ENCODE peak calls at places on chromosomes 3 and 15, in four cellular contexts. A is Peyer's patch, C is A549, H is upper lobe of left lung. J is an unnamed sample.

GRCh38 chr3:9217784-9218513 is 31.5 kb downstream of the SRGAP3 start:
- DNase-seq in A (no peak), C (no peak), H (no peak), J (no peak)

GRCh38 chr3:72724070-72724469 is 124.2 kb downstream of the SHQ1 start:
- DNase-seq in A (no peak), C (no peak), H (no peak), J (no peak)

GRCh38 chr3:193960485-193961172 is 175.3 kb upstream of the HES1 start:
- DNase-seq in A (peak), C (no peak), H (no peak), J (no peak)

GRCh38 chr3:22609139-22609538 is 594.0 kb upstream of the UBE2E2 start:
- DNase-seq in A (no peak), C (no peak), H (no peak), J (no peak)

GRCh38 chr3:5002174-5002870 is 23.1 kb downstream of the BHLHE40 start:
- DNase-seq in A (no peak), C (no peak), H (peak), J (peak)

GRCh38 chr15:40115670-40116093 is 7.0 kb upstream of the BMF start:
- DNase-seq in A (no peak), C (no peak), H (peak), J (peak)

GRCh38 chr3:82816086-82816485 is 1054.6 kb upstream of the GBE1 start:
- DNase-seq in A (no peak), C (no peak), H (no peak), J (no peak)

GRCh38 chr3:183260167-183260904 is 7.3 kb downstream of the B3GNT5 start:
- DNase-seq in A (no peak), C (no peak), H (no peak), J (no peak)

GRCh38 chr3:184338538-184338945 is 1.1 kb downstream of the FAM131A start:
- DNase-seq in A (no peak), C (no peak), H (no peak), J (no peak)

GRCh38 chr3:129794319-129795201 is 99.0 kb downstream of the TMCC1 start:
- DNase-seq in A (peak), C (peak), H (peak), J (no peak)

GRCh38 chr3:191070201-191070600 is 128.8 kb upstream of the OSTN start:
- DNase-seq in A (no peak), C (no peak), H (no peak), J (no peak)

GRCh38 chr15:44058126-44058525 is 136.9 kb downstream of the FRMD5 start:
- DNase-seq in A (no peak), C (no peak), H (no peak), J (no peak)

GRCh38 chr15:56739964-56740640 is 6.8 kb upstream of the ZNF280D start:
- DNase-seq in A (no peak), C (no peak), H (no peak), J (no peak)

GRCh38 chr3:100981546-100981945 is 11.7 kb downstream of the ABI3BP start:
- DNase-seq in A (no peak), C (no peak), H (no peak), J (no peak)

GRCh38 chr3:185420762-185421161 is 57.8 kb downstream of the MAP3K13 start:
- DNase-seq in A (no peak), C (no peak), H (peak), J (no peak)

GRCh38 chr3:66442254-66443249 is 58.3 kb downstream of the LRIG1 start:
- DNase-seq in A (peak), C (no peak), H (peak), J (peak)

GRCh38 chr15:91142097-91142744 is 42.2 kb downstream of the SV2B start:
- DNase-seq in A (no peak), C (peak), H (no peak), J (no peak)

GRCh38 chr15:86611392-86612040 is 531.8 kb downstream of the AGBL1 start:
- DNase-seq in A (no peak), C (no peak), H (no peak), J (no peak)

GRCh38 chr3:36941658-36942057 is 3.2 kb downstream of the TRANK1 start:
- DNase-seq in A (no peak), C (no peak), H (peak), J (no peak)

GRCh38 chr15:65032823-65033537 is 3.5 kb upstream of the MTFMT start:
- DNase-seq in A (peak), C (peak), H (peak), J (peak)

GRCh38 chr3:108488631-108489030 is 21.8 kb downstream of the MYH15 start:
- DNase-seq in A (no peak), C (no peak), H (no peak), J (no peak)

GRCh38 chr3:108713801-108714200 is 43.4 kb downstream of the RETNLB start:
- DNase-seq in A (no peak), C (no peak), H (no peak), J (no peak)

GRCh38 chr15:61480863-61481262 is 251.8 kb upstream of the RORA start:
- DNase-seq in A (no peak), C (no peak), H (no peak), J (no peak)

GRCh38 chr3:54830658-54831057 is 97.2 kb downstream of the LRTM1 start:
- DNase-seq in A (no peak), C (peak), H (no peak), J (no peak)

GRCh38 chr15:90165659-90166489 is 35.3 kb upstream of the SEMA4B start:
- DNase-seq in A (peak), C (peak), H (peak), J (peak)

GRCh38 chr3:48591886-48592518 is 3.1 kb downstream of the COL7A1 start:
- DNase-seq in A (no peak), C (no peak), H (no peak), J (no peak)

GRCh38 chr3:185900228-185900627 is 37.6 kb downstream of the TRA2B start:
- DNase-seq in A (peak), C (peak), H (peak), J (no peak)

GRCh38 chr3:128343287-128344045 is 123.2 kb downstream of the DNAJB8 start:
- DNase-seq in A (peak), C (peak), H (peak), J (no peak)

GRCh38 chr15:92907880-92908279 is 7.8 kb downstream of the CHD2 start:
- DNase-seq in A (no peak), C (no peak), H (no peak), J (no peak)

GRCh38 chr15:27767918-27768640 is 331.0 kb downstream of the OCA2 start:
- DNase-seq in A (no peak), C (no peak), H (no peak), J (no peak)

GRCh38 chr15:40769310-40770146 is at the start of gene C15orf62:
- DNase-seq in A (peak), C (no peak), H (peak), J (peak)

GRCh38 chr3:57555738-57556458 is at the start of gene PDE12:
- DNase-seq in A (peak), C (peak), H (peak), J (peak)
- TF ChIP-seq POLR2A in A (peak), C (peak), H (no peak), J (peak)

GRCh38 chr15:74245342-74245931 is 9.3 kb downstream of the CCDC33 start:
- DNase-seq in A (no peak), C (no peak), H (no peak), J (no peak)
- H3K4me3 ChIP-seq in A (no peak), C (no peak), H (no peak), J (no peak)

GRCh38 chr3:173732237-173732636 is 334.7 kb downstream of the NLGN1 start:
- DNase-seq in A (no peak), C (no peak), H (no peak), J (no peak)

GRCh38 chr3:173730391-173730790 is 332.8 kb downstream of the NLGN1 start:
- DNase-seq in A (no peak), C (no peak), H (no peak), J (no peak)

GRCh38 chr3:173737167-173737808 is 339.7 kb downstream of the NLGN1 start:
- DNase-seq in A (no peak), C (no peak), H (no peak), J (no peak)

GRCh38 chr3:173733029-173733652 is 335.6 kb downstream of the NLGN1 start:
- DNase-seq in A (no peak), C (no peak), H (no peak), J (no peak)
- TF ChIP-seq CTCF in A (no peak), C (no peak), H (no peak), J (no peak)

DNA sequence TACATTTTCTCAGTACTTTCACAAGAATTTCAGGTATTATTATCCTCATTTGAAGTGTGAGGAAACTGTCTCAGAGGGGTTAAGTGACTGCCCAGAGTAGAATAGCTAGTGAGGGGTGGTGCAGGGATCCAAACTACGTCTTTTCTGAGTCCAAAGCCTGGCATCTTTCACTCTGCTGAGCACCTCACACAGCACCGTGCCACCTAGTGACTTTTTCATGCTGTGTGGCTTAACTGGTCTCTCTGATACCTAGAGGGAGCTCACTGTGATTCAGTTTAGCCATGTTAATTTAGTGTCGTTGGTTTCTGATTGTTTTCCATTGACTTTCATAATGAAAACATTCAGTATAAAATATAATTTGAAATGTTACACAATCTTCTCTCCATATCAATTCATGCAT is 91.4 kb upstream of the NLGN1 start:
- DNase-seq in A (no peak), C (no peak), H (no peak), J (no peak)
- TF ChIP-seq POLR2A in A (no peak), C (no peak), H (no peak), J (no peak)

GRCh38 chr3:98952404-98952803 is 50.9 kb upstream of the DCBLD2 start:
- DNase-seq in A (no peak), C (no peak), H (no peak), J (no peak)
- H3K4me3 ChIP-seq in A (no peak), C (no peak), H (no peak), J (no peak)

GRCh38 chr3:198079771-198080520 is 119.9 kb downstream of the LMLN start:
- DNase-seq in A (peak), C (no peak), H (no peak), J (no peak)
- TF ChIP-seq CTCF in A (no peak), C (no peak), H (no peak), J (no peak)

GRCh38 chr3:133804896-133805295 is 719 bp upstream of the SRPRB start:
- DNase-seq in A (no peak), C (no peak), H (no peak), J (no peak)

GRCh38 chr3:133803474-133803873 is 2.1 kb upstream of the SRPRB start:
- DNase-seq in A (no peak), C (no peak), H (no peak), J (no peak)

GRCh38 chr3:133799794-133800585 is 5.6 kb upstream of the SRPRB start:
- DNase-seq in A (no peak), C (no peak), H (peak), J (no peak)

GRCh38 chr3:133805384-133805701 is 272 bp upstream of the SRPRB start:
- DNase-seq in A (no peak), C (no peak), H (no peak), J (no peak)

DNA sequence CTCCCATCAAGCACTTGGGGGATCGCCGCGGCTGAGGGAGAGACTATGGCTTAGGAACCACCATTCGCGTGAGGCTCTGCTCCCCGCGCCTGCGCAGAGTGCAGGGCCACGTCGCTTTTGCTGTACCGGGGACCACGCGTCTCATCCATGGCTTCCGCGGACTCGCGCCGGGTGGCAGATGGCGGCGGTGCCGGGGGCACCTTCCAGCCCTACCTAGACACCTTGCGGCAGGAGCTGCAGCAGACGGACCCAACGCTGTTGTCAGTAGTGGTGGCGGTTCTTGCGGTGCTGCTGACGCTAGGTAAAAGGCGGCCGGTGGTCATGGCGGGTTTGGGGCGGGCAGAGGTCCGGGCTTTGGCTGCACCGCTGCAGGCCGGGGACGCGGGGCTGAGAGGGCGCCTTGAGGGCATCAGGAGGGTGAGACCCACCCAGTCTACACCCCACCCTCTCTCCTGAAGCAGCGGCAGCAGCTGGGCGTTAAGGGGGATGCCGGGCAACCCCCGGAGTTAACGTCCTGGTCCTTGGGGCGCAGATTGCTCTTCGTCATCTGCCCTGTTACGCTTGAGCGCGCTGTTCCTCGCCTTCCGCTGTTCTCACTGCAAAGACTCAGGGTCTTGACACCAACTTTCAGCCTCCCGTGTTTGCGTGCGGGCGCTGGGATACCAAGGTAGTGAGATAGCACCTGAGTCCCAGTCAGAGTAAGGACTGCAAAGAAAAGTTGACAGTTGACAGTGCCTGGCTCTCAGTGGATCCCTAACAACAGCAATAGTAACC is at the start of gene SRPRB:
- DNase-seq in A (peak), C (peak), H (peak), J (peak)
- TF ChIP-seq POLR2A in A (peak), C (peak), H (no peak), J (no peak)

GRCh38 chr3:35678552-35679220 is 39.4 kb downstream of the ARPP21 start:
- DNase-seq in A (no peak), C (no peak), H (no peak), J (no peak)
- H3K4me3 ChIP-seq in A (no peak), C (no peak), H (no peak), J (no peak)

GRCh38 chr15:49370782-49371181 is 52.3 kb upstream of the FGF7 start:
- DNase-seq in A (no peak), C (no peak), H (no peak), J (no peak)
- TF ChIP-seq CTCF in A (no peak), C (peak), H (no peak), J (no peak)

GRCh38 chr3:14804835-14805780 is 13.7 kb upstream of the FGD5 start:
- DNase-seq in A (peak), C (no peak), H (no peak), J (no peak)

GRCh38 chr3:14805946-14806537 is 12.7 kb upstream of the FGD5 start:
- DNase-seq in A (no peak), C (no peak), H (no peak), J (no peak)

GRCh38 chr3:14808025-14808424 is 10.7 kb upstream of the FGD5 start:
- DNase-seq in A (no peak), C (no peak), H (no peak), J (no peak)

GRCh38 chr3:14808502-14809266 is 10.1 kb upstream of the FGD5 start:
- DNase-seq in A (no peak), C (no peak), H (no peak), J (no peak)

GRCh38 chr3:14806641-14807263 is 12.0 kb upstream of the FGD5 start:
- DNase-seq in A (no peak), C (no peak), H (peak), J (no peak)
- TF ChIP-seq POLR2A in A (no peak), C (no peak), H (no peak), J (no peak)